ENCODE peak calls at places on chromosome 22, in five cellular contexts. I is putamen, C is psoas muscle, L is neural crest cell, K is pons. H is an unnamed sample.
A peak's percentile ranks its signal among the peaks of the same experiment; 100 is the strongest.

GRCh38 chr22:41052661-41053490 is 39.5 kb upstream of the EP300 start:
- DNase-seq in I (no peak), L (no peak), C (no peak), K (no peak), H (no peak)

GRCh38 chr22:32707971-32708370 is 93.5 kb upstream of the TIMP3 start:
- DNase-seq in C (no peak), K (no peak), L (no peak), I (no peak), H (no peak)

GRCh38 chr22:30201970-30202369 is 44.6 kb downstream of the LIF start:
- DNase-seq in K (no peak), I (no peak), C (no peak), L (no peak), H (no peak)

GRCh38 chr22:49976439-49977175 is 16.0 kb downstream of the PIM3 start:
- DNase-seq in C (no peak), I (peak; percentile 84), L (no peak), K (no peak), H (peak; percentile 46)

GRCh38 chr22:36191106-36191836 is 10.3 kb downstream of the APOL4 start:
- DNase-seq in C (peak; percentile 75), I (peak; percentile 92), L (no peak), K (peak; percentile 94), H (no peak)

GRCh38 chr22:43109921-43110443 is 568 bp upstream of the BIK start:
- DNase-seq in K (no peak), I (no peak), C (no peak), L (no peak), H (no peak)

GRCh38 chr22:35921777-35922176 is 106.8 kb downstream of the RBFOX2 start:
- DNase-seq in L (peak; percentile 28), I (peak; percentile 32), C (peak; percentile 30), K (peak; percentile 68), H (peak; percentile 74)

GRCh38 chr22:24986816-24987215 is 34.3 kb downstream of the KIAA1671 start:
- DNase-seq in L (no peak), I (no peak), K (no peak), C (no peak), H (no peak)

GRCh38 chr22:19955241-19956128 is 13.9 kb upstream of the TXNRD2 start:
- DNase-seq in I (no peak), L (no peak), K (no peak), C (no peak), H (no peak)

GRCh38 chr22:40009953-40010751 is 15.4 kb downstream of the FAM83F start:
- DNase-seq in I (peak; percentile 58), K (no peak), L (no peak), C (no peak), H (no peak)